ENCODE peak calls at places on chromosomes 3 and 15, in six cellular contexts. One of them, this sample, is unnamed.
A peak's percentile ranks its signal among the peaks of the same experiment; 100 is the strongest.

GRCh38 chr3:179071161-179071568 is 444 bp downstream of the ZMAT3 start:
- DNase-seq in right cardiac atrium: no peak
- DNase-seq in HAP-1: peak; percentile 59
- DNase-seq in neuronal stem cell: no peak
- DNase-seq in CD4-positive, alpha-beta T cell: peak; percentile 1
- DNase-seq in aorta: peak; percentile 47
- DNase-seq in this sample: no peak

GRCh38 chr15:48925714-48926223 is 38.0 kb downstream of the SHC4 start:
- DNase-seq in right cardiac atrium: no peak
- DNase-seq in HAP-1: no peak
- DNase-seq in neuronal stem cell: no peak
- DNase-seq in CD4-positive, alpha-beta T cell: no peak
- DNase-seq in aorta: no peak
- DNase-seq in this sample: no peak

GRCh38 chr15:76116138-76116885 is 56.5 kb downstream of the TMEM266 start:
- DNase-seq in right cardiac atrium: no peak
- DNase-seq in HAP-1: no peak
- DNase-seq in neuronal stem cell: no peak
- DNase-seq in CD4-positive, alpha-beta T cell: no peak
- DNase-seq in aorta: no peak
- DNase-seq in this sample: peak; percentile 71

GRCh38 chr3:52253314-52254260 is 8.0 kb downstream of the PPM1M start:
- DNase-seq in right cardiac atrium: peak; percentile 80
- DNase-seq in HAP-1: no peak
- DNase-seq in neuronal stem cell: no peak
- DNase-seq in CD4-positive, alpha-beta T cell: peak; percentile 73
- DNase-seq in aorta: peak; percentile 84
- DNase-seq in this sample: no peak

GRCh38 chr15:99165020-99165790 is 60.3 kb downstream of the SYNM start:
- DNase-seq in right cardiac atrium: no peak
- DNase-seq in HAP-1: no peak
- DNase-seq in neuronal stem cell: no peak
- DNase-seq in CD4-positive, alpha-beta T cell: no peak
- DNase-seq in aorta: no peak
- DNase-seq in this sample: no peak

GRCh38 chr3:188049890-188050530 is 103.9 kb upstream of the LPP start:
- DNase-seq in right cardiac atrium: no peak
- DNase-seq in HAP-1: no peak
- DNase-seq in neuronal stem cell: no peak
- DNase-seq in CD4-positive, alpha-beta T cell: peak; percentile 26
- DNase-seq in aorta: no peak
- DNase-seq in this sample: no peak

GRCh38 chr3:55521086-55522060 is 34.3 kb upstream of the WNT5A start:
- DNase-seq in right cardiac atrium: no peak
- DNase-seq in HAP-1: no peak
- DNase-seq in neuronal stem cell: no peak
- DNase-seq in CD4-positive, alpha-beta T cell: no peak
- DNase-seq in aorta: no peak
- DNase-seq in this sample: no peak

GRCh38 chr3:133864616-133865015 is 31.1 kb downstream of the RAB6B start:
- DNase-seq in right cardiac atrium: no peak
- DNase-seq in HAP-1: no peak
- DNase-seq in neuronal stem cell: no peak
- DNase-seq in CD4-positive, alpha-beta T cell: no peak
- DNase-seq in aorta: peak; percentile 0
- DNase-seq in this sample: no peak

GRCh38 chr3:150252462-150252861 is 155.6 kb upstream of the TSC22D2 start:
- DNase-seq in right cardiac atrium: no peak
- DNase-seq in HAP-1: no peak
- DNase-seq in neuronal stem cell: no peak
- DNase-seq in CD4-positive, alpha-beta T cell: no peak
- DNase-seq in aorta: no peak
- DNase-seq in this sample: no peak

GRCh38 chr3:100932491-100932890 is 60.7 kb downstream of the ABI3BP start:
- DNase-seq in right cardiac atrium: no peak
- DNase-seq in HAP-1: no peak
- DNase-seq in neuronal stem cell: no peak
- DNase-seq in CD4-positive, alpha-beta T cell: no peak
- DNase-seq in aorta: no peak
- DNase-seq in this sample: no peak

GRCh38 chr3:4421121-4421520 is 45.9 kb downstream of the SUMF1 start:
- DNase-seq in right cardiac atrium: no peak
- DNase-seq in HAP-1: no peak
- DNase-seq in neuronal stem cell: no peak
- DNase-seq in CD4-positive, alpha-beta T cell: no peak
- DNase-seq in aorta: no peak
- DNase-seq in this sample: no peak

GRCh38 chr15:29242466-29243242 is 27.0 kb downstream of the NSMCE3 start:
- DNase-seq in right cardiac atrium: no peak
- DNase-seq in HAP-1: no peak
- DNase-seq in neuronal stem cell: no peak
- DNase-seq in CD4-positive, alpha-beta T cell: no peak
- DNase-seq in aorta: no peak
- DNase-seq in this sample: no peak

GRCh38 chr3:100001083-100001482 is 113.2 kb downstream of the FILIP1L start:
- DNase-seq in right cardiac atrium: no peak
- DNase-seq in HAP-1: no peak
- DNase-seq in neuronal stem cell: no peak
- DNase-seq in CD4-positive, alpha-beta T cell: no peak
- DNase-seq in aorta: no peak
- DNase-seq in this sample: no peak

GRCh38 chr15:34886134-34886533 is 83.4 kb downstream of the AQR start:
- DNase-seq in right cardiac atrium: no peak
- DNase-seq in HAP-1: no peak
- DNase-seq in neuronal stem cell: no peak
- DNase-seq in CD4-positive, alpha-beta T cell: no peak
- DNase-seq in aorta: no peak
- DNase-seq in this sample: no peak

GRCh38 chr3:144031938-144032337 is 60.3 kb downstream of the DIPK2A start:
- DNase-seq in right cardiac atrium: peak; percentile 82
- DNase-seq in HAP-1: no peak
- DNase-seq in neuronal stem cell: no peak
- DNase-seq in CD4-positive, alpha-beta T cell: no peak
- DNase-seq in aorta: peak; percentile 83
- DNase-seq in this sample: no peak

GRCh38 chr3:114554716-114555115 is 260.9 kb downstream of the TIGIT start:
- DNase-seq in right cardiac atrium: no peak
- DNase-seq in HAP-1: no peak
- DNase-seq in neuronal stem cell: no peak
- DNase-seq in CD4-positive, alpha-beta T cell: no peak
- DNase-seq in aorta: no peak
- DNase-seq in this sample: no peak

GRCh38 chr3:3998140-3998977 is 199.1 kb downstream of the LRRN1 start:
- DNase-seq in right cardiac atrium: no peak
- DNase-seq in HAP-1: peak; percentile 60
- DNase-seq in neuronal stem cell: no peak
- DNase-seq in CD4-positive, alpha-beta T cell: peak; percentile 1
- DNase-seq in aorta: no peak
- DNase-seq in this sample: peak; percentile 66

GRCh38 chr15:66946578-66947164 is 118.7 kb upstream of the SMAD3 start:
- DNase-seq in right cardiac atrium: peak; percentile 83
- DNase-seq in HAP-1: peak; percentile 87
- DNase-seq in neuronal stem cell: peak; percentile 76
- DNase-seq in CD4-positive, alpha-beta T cell: peak; percentile 66
- DNase-seq in aorta: peak; percentile 68
- DNase-seq in this sample: peak; percentile 57

GRCh38 chr3:111911446-111911845 is 52.4 kb downstream of the PHLDB2 start:
- DNase-seq in right cardiac atrium: no peak
- DNase-seq in HAP-1: no peak
- DNase-seq in neuronal stem cell: no peak
- DNase-seq in CD4-positive, alpha-beta T cell: no peak
- DNase-seq in aorta: no peak
- DNase-seq in this sample: no peak

GRCh38 chr3:159260049-159260662 is 458.3 kb downstream of the MFSD1 start:
- DNase-seq in right cardiac atrium: peak; percentile 49
- DNase-seq in HAP-1: peak; percentile 67
- DNase-seq in neuronal stem cell: peak; percentile 66
- DNase-seq in CD4-positive, alpha-beta T cell: peak; percentile 3
- DNase-seq in aorta: no peak
- DNase-seq in this sample: peak; percentile 47

GRCh38 chr3:71066356-71066755 is 517.2 kb downstream of the FOXP1 start:
- DNase-seq in right cardiac atrium: peak; percentile 72
- DNase-seq in HAP-1: no peak
- DNase-seq in neuronal stem cell: no peak
- DNase-seq in CD4-positive, alpha-beta T cell: no peak
- DNase-seq in aorta: no peak
- DNase-seq in this sample: no peak

GRCh38 chr3:45623846-45624245 is 29.3 kb downstream of the LIMD1 start:
- DNase-seq in right cardiac atrium: no peak
- DNase-seq in HAP-1: no peak
- DNase-seq in neuronal stem cell: no peak
- DNase-seq in CD4-positive, alpha-beta T cell: no peak
- DNase-seq in aorta: peak; percentile 19
- DNase-seq in this sample: no peak

GRCh38 chr3:60998855-60999254 is 252.4 kb downstream of the FHIT start:
- DNase-seq in right cardiac atrium: no peak
- DNase-seq in HAP-1: no peak
- DNase-seq in neuronal stem cell: no peak
- DNase-seq in CD4-positive, alpha-beta T cell: no peak
- DNase-seq in aorta: no peak
- DNase-seq in this sample: no peak

GRCh38 chr3:124963755-124964154 is 29.2 kb upstream of the MUC13 start:
- DNase-seq in right cardiac atrium: no peak
- DNase-seq in HAP-1: no peak
- DNase-seq in neuronal stem cell: no peak
- DNase-seq in CD4-positive, alpha-beta T cell: no peak
- DNase-seq in aorta: no peak
- DNase-seq in this sample: no peak

GRCh38 chr3:197487911-197488391 is 67.8 kb downstream of the BDH1 start:
- DNase-seq in right cardiac atrium: peak; percentile 64
- DNase-seq in HAP-1: no peak
- DNase-seq in neuronal stem cell: no peak
- DNase-seq in CD4-positive, alpha-beta T cell: no peak
- DNase-seq in aorta: peak; percentile 82
- DNase-seq in this sample: no peak

GRCh38 chr3:151443583-151443982 is 17.3 kb downstream of the IGSF10 start:
- DNase-seq in right cardiac atrium: no peak
- DNase-seq in HAP-1: peak; percentile 51
- DNase-seq in neuronal stem cell: peak; percentile 29
- DNase-seq in CD4-positive, alpha-beta T cell: no peak
- DNase-seq in aorta: no peak
- DNase-seq in this sample: no peak

GRCh38 chr3:130258532-130258952 is 86.9 kb upstream of the COL6A5 start:
- DNase-seq in right cardiac atrium: peak; percentile 55
- DNase-seq in HAP-1: no peak
- DNase-seq in neuronal stem cell: no peak
- DNase-seq in CD4-positive, alpha-beta T cell: no peak
- DNase-seq in aorta: no peak
- DNase-seq in this sample: no peak

DNA sequence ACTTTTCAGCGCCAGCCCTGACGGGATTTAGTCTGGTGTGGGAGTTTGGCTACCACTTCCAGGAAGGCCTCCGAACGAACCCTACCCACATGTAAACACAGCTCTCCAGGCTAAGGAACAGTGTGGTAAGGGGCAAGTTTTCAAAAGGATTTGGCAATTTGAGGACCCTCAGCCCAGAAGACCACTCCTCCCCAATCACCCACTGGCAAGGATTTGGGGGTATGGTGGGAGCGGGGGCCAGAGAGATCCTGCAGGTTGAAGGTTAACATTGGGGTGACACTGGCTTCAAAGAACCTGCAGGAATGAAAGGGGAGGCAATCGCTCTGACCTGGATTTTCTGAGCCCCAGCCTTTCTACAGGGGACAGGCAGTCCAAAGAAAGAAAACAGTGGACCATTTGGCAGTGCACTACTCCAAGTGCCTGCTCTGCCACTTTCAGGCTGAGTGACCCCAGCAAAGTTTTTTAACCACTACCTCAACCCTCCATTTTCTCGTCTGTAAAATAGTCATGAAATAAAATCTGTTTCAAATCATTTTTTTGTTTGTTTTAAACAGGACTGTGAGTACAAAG is 34.5 kb downstream of the ZIC4 start:
- DNase-seq in right cardiac atrium: no peak
- DNase-seq in HAP-1: no peak
- DNase-seq in neuronal stem cell: no peak
- DNase-seq in CD4-positive, alpha-beta T cell: no peak
- DNase-seq in aorta: no peak
- DNase-seq in this sample: no peak
- H3K27me3 ChIP-seq in right cardiac atrium: peaks cover 5% of the 10 kb centered on the region
- H3K27me3 ChIP-seq in HAP-1: peaks cover 73% of the 10 kb centered on the region
- H3K27me3 ChIP-seq in neuronal stem cell: peaks cover 100% of the 10 kb centered on the region
- H3K27me3 ChIP-seq in CD4-positive, alpha-beta T cell: peaks cover 76% of the 10 kb centered on the region
- H3K27me3 ChIP-seq in aorta: no peaks in the 10 kb centered on the region
- H3K27me3 ChIP-seq in this sample: peaks cover 100% of the 10 kb centered on the region

GRCh38 chr3:170830580-170830979 is 39.4 kb downstream of the RPL22L1 start:
- DNase-seq in right cardiac atrium: no peak
- DNase-seq in HAP-1: no peak
- DNase-seq in neuronal stem cell: no peak
- DNase-seq in CD4-positive, alpha-beta T cell: no peak
- DNase-seq in aorta: no peak
- DNase-seq in this sample: no peak

GRCh38 chr3:170829873-170830272 is 40.1 kb downstream of the RPL22L1 start:
- DNase-seq in right cardiac atrium: no peak
- DNase-seq in HAP-1: no peak
- DNase-seq in neuronal stem cell: no peak
- DNase-seq in CD4-positive, alpha-beta T cell: no peak
- DNase-seq in aorta: no peak
- DNase-seq in this sample: no peak

GRCh38 chr3:170826047-170826446 is 43.9 kb downstream of the RPL22L1 start:
- DNase-seq in right cardiac atrium: no peak
- DNase-seq in HAP-1: no peak
- DNase-seq in neuronal stem cell: no peak
- DNase-seq in CD4-positive, alpha-beta T cell: no peak
- DNase-seq in aorta: no peak
- DNase-seq in this sample: no peak
- H3K27me3 ChIP-seq in right cardiac atrium: no peaks in the 10 kb centered on the region
- H3K27me3 ChIP-seq in HAP-1: no peaks in the 10 kb centered on the region
- H3K27me3 ChIP-seq in neuronal stem cell: peaks cover 24% of the 10 kb centered on the region
- H3K27me3 ChIP-seq in CD4-positive, alpha-beta T cell: peaks cover 12% of the 10 kb centered on the region
- H3K27me3 ChIP-seq in aorta: no peaks in the 10 kb centered on the region
- H3K27me3 ChIP-seq in this sample: no peaks in the 10 kb centered on the region

GRCh38 chr15:94232107-94232506 is 746 bp downstream of the MCTP2 start:
- DNase-seq in right cardiac atrium: no peak
- DNase-seq in HAP-1: no peak
- DNase-seq in neuronal stem cell: no peak
- DNase-seq in CD4-positive, alpha-beta T cell: no peak
- DNase-seq in aorta: no peak
- DNase-seq in this sample: no peak
- H3K27me3 ChIP-seq in right cardiac atrium: no peaks in the 10 kb centered on the region
- H3K27me3 ChIP-seq in HAP-1: peaks cover 27% of the 10 kb centered on the region
- H3K27me3 ChIP-seq in neuronal stem cell: peaks cover 78% of the 10 kb centered on the region
- H3K27me3 ChIP-seq in CD4-positive, alpha-beta T cell: no peaks in the 10 kb centered on the region
- H3K27me3 ChIP-seq in aorta: no peaks in the 10 kb centered on the region
- H3K27me3 ChIP-seq in this sample: peaks cover 45% of the 10 kb centered on the region

DNA sequence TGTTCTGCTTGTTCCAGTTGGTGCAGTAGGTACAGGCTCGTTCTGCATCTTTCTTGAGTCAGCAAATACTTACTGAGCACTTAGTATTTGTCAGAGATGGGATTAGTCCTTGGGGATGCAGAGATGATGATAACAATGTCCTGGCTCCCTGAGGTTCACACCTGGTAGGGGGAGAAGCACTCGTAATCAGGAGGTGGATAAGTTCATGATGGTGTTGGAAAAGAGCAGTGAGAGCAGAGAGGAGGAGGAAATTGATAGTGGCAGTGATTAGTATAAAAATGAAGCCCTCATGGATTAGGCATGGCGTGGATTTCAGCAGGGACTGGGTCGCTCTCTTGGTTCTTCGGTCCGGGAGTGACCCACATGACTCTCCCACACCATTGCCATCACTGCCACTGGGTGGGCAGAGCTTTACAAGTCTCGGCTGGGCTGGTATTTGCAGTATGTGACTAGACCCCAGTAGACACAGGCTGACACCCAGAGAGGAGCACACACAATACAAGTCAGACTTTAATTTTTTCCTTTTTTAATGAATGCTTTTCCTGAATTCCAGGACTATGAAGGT is 1.4 kb downstream of the SV2B start:
- DNase-seq in right cardiac atrium: no peak
- DNase-seq in HAP-1: no peak
- DNase-seq in neuronal stem cell: no peak
- DNase-seq in CD4-positive, alpha-beta T cell: no peak
- DNase-seq in aorta: no peak
- DNase-seq in this sample: no peak
- H3K27me3 ChIP-seq in right cardiac atrium: no peaks in the 10 kb centered on the region
- H3K27me3 ChIP-seq in HAP-1: peaks cover 61% of the 10 kb centered on the region
- H3K27me3 ChIP-seq in neuronal stem cell: peaks cover 69% of the 10 kb centered on the region
- H3K27me3 ChIP-seq in CD4-positive, alpha-beta T cell: peaks cover 74% of the 10 kb centered on the region
- H3K27me3 ChIP-seq in aorta: no peaks in the 10 kb centered on the region
- H3K27me3 ChIP-seq in this sample: peaks cover 72% of the 10 kb centered on the region

This sample was measured in NT2/D1.